ENCODE peak calls at places on chromosome 21, in eight cellular contexts. One of them, this sample, is unnamed.

GRCh38 chr21:28089599-28090421 is 902.9 kb downstream of the LTN1 start:
- DNase-seq in NCI-H345: no peak
- DNase-seq in effector CD4-positive, alpha-beta T cell: no peak
- DNase-seq in osteoblast: no peak
- DNase-seq in AG08396: no peak
- DNase-seq in mucosa of gallbladder: peak
- DNase-seq in activated CD8-positive, alpha-beta memory T cell treated with anti-CD3 and anti-CD28 coated beads for 24 hours: no peak
- DNase-seq in GM04504: no peak
- DNase-seq in this sample: no peak

GRCh38 chr21:46080171-46081021 is 17.5 kb upstream of the COL6A2 start:
- DNase-seq in mucosa of gallbladder: peak
- DNase-seq in activated CD8-positive, alpha-beta memory T cell treated with anti-CD3 and anti-CD28 coated beads for 24 hours: peak
- DNase-seq in osteoblast: peak
- DNase-seq in AG08396: no peak
- DNase-seq in GM04504: no peak
- DNase-seq in effector CD4-positive, alpha-beta T cell: no peak
- DNase-seq in NCI-H345: no peak
- DNase-seq in this sample: no peak

GRCh38 chr21:14058566-14058965 is 152.2 kb downstream of the LIPI start:
- DNase-seq in osteoblast: no peak
- DNase-seq in AG08396: no peak
- DNase-seq in GM04504: no peak
- DNase-seq in activated CD8-positive, alpha-beta memory T cell treated with anti-CD3 and anti-CD28 coated beads for 24 hours: no peak
- DNase-seq in effector CD4-positive, alpha-beta T cell: no peak
- DNase-seq in NCI-H345: no peak
- DNase-seq in mucosa of gallbladder: no peak
- DNase-seq in this sample: no peak

GRCh38 chr21:41831453-41831831 is 47.7 kb downstream of the PRDM15 start:
- DNase-seq in NCI-H345: no peak
- DNase-seq in GM04504: no peak
- DNase-seq in mucosa of gallbladder: no peak
- DNase-seq in osteoblast: no peak
- DNase-seq in activated CD8-positive, alpha-beta memory T cell treated with anti-CD3 and anti-CD28 coated beads for 24 hours: no peak
- DNase-seq in AG08396: no peak
- DNase-seq in effector CD4-positive, alpha-beta T cell: no peak
- DNase-seq in this sample: no peak

GRCh38 chr21:33132054-33132453 is 62.1 kb downstream of the OLIG1 start:
- DNase-seq in GM04504: no peak
- DNase-seq in mucosa of gallbladder: no peak
- DNase-seq in AG08396: no peak
- DNase-seq in effector CD4-positive, alpha-beta T cell: no peak
- DNase-seq in activated CD8-positive, alpha-beta memory T cell treated with anti-CD3 and anti-CD28 coated beads for 24 hours: no peak
- DNase-seq in NCI-H345: no peak
- DNase-seq in osteoblast: no peak
- DNase-seq in this sample: no peak

GRCh38 chr21:15423676-15424445 is 305.9 kb upstream of the USP25 start:
- DNase-seq in mucosa of gallbladder: no peak
- DNase-seq in activated CD8-positive, alpha-beta memory T cell treated with anti-CD3 and anti-CD28 coated beads for 24 hours: no peak
- DNase-seq in GM04504: no peak
- DNase-seq in AG08396: no peak
- DNase-seq in osteoblast: no peak
- DNase-seq in NCI-H345: no peak
- DNase-seq in effector CD4-positive, alpha-beta T cell: no peak
- DNase-seq in this sample: no peak

GRCh38 chr21:46029201-46029924 is 47.8 kb downstream of the COL6A1 start:
- DNase-seq in activated CD8-positive, alpha-beta memory T cell treated with anti-CD3 and anti-CD28 coated beads for 24 hours: no peak
- DNase-seq in mucosa of gallbladder: no peak
- DNase-seq in effector CD4-positive, alpha-beta T cell: no peak
- DNase-seq in GM04504: no peak
- DNase-seq in AG08396: peak
- DNase-seq in osteoblast: peak
- DNase-seq in NCI-H345: no peak
- DNase-seq in this sample: no peak

GRCh38 chr21:43868461-43868860 is 3.4 kb downstream of the AGPAT3 start:
- DNase-seq in mucosa of gallbladder: peak
- DNase-seq in AG08396: no peak
- DNase-seq in GM04504: no peak
- DNase-seq in NCI-H345: no peak
- DNase-seq in effector CD4-positive, alpha-beta T cell: no peak
- DNase-seq in activated CD8-positive, alpha-beta memory T cell treated with anti-CD3 and anti-CD28 coated beads for 24 hours: no peak
- DNase-seq in osteoblast: peak
- DNase-seq in this sample: no peak

GRCh38 chr21:18716578-18717138 is 313.1 kb upstream of the TMPRSS15 start:
- DNase-seq in activated CD8-positive, alpha-beta memory T cell treated with anti-CD3 and anti-CD28 coated beads for 24 hours: no peak
- DNase-seq in effector CD4-positive, alpha-beta T cell: no peak
- DNase-seq in NCI-H345: peak
- DNase-seq in AG08396: no peak
- DNase-seq in GM04504: no peak
- DNase-seq in osteoblast: no peak
- DNase-seq in mucosa of gallbladder: no peak
- DNase-seq in this sample: peak

GRCh38 chr21:39654951-39655350 is 42.2 kb downstream of the B3GALT5 start:
- DNase-seq in effector CD4-positive, alpha-beta T cell: no peak
- DNase-seq in GM04504: no peak
- DNase-seq in AG08396: no peak
- DNase-seq in osteoblast: no peak
- DNase-seq in NCI-H345: no peak
- DNase-seq in activated CD8-positive, alpha-beta memory T cell treated with anti-CD3 and anti-CD28 coated beads for 24 hours: no peak
- DNase-seq in mucosa of gallbladder: no peak
- DNase-seq in this sample: no peak

GRCh38 chr21:24671901-24672300 is 935.4 kb downstream of the MRPL39 start:
- DNase-seq in osteoblast: no peak
- DNase-seq in NCI-H345: no peak
- DNase-seq in mucosa of gallbladder: no peak
- DNase-seq in AG08396: no peak
- DNase-seq in GM04504: no peak
- DNase-seq in effector CD4-positive, alpha-beta T cell: no peak
- DNase-seq in activated CD8-positive, alpha-beta memory T cell treated with anti-CD3 and anti-CD28 coated beads for 24 hours: no peak
- DNase-seq in this sample: no peak

GRCh38 chr21:37531402-37532042 is 164.9 kb downstream of the DYRK1A start:
- DNase-seq in AG08396: no peak
- DNase-seq in osteoblast: peak
- DNase-seq in effector CD4-positive, alpha-beta T cell: no peak
- DNase-seq in mucosa of gallbladder: no peak
- DNase-seq in NCI-H345: no peak
- DNase-seq in GM04504: no peak
- DNase-seq in activated CD8-positive, alpha-beta memory T cell treated with anti-CD3 and anti-CD28 coated beads for 24 hours: no peak
- DNase-seq in this sample: peak

GRCh38 chr21:45333583-45334121 is 46.0 kb upstream of the POFUT2 start:
- DNase-seq in NCI-H345: no peak
- DNase-seq in osteoblast: peak
- DNase-seq in GM04504: no peak
- DNase-seq in AG08396: no peak
- DNase-seq in activated CD8-positive, alpha-beta memory T cell treated with anti-CD3 and anti-CD28 coated beads for 24 hours: no peak
- DNase-seq in mucosa of gallbladder: no peak
- DNase-seq in effector CD4-positive, alpha-beta T cell: no peak
- DNase-seq in this sample: no peak

GRCh38 chr21:38914531-38915385 is 109.0 kb downstream of the ETS2 start:
- DNase-seq in AG08396: peak
- DNase-seq in activated CD8-positive, alpha-beta memory T cell treated with anti-CD3 and anti-CD28 coated beads for 24 hours: no peak
- DNase-seq in mucosa of gallbladder: no peak
- DNase-seq in osteoblast: no peak
- DNase-seq in GM04504: no peak
- DNase-seq in effector CD4-positive, alpha-beta T cell: no peak
- DNase-seq in NCI-H345: peak
- DNase-seq in this sample: peak

GRCh38 chr21:37917612-37918011 is 1.4 kb upstream of the KCNJ6 start:
- DNase-seq in mucosa of gallbladder: no peak
- DNase-seq in activated CD8-positive, alpha-beta memory T cell treated with anti-CD3 and anti-CD28 coated beads for 24 hours: no peak
- DNase-seq in NCI-H345: no peak
- DNase-seq in effector CD4-positive, alpha-beta T cell: no peak
- DNase-seq in osteoblast: peak
- DNase-seq in GM04504: no peak
- DNase-seq in AG08396: peak
- DNase-seq in this sample: no peak

GRCh38 chr21:41601573-41602371 is 93.8 kb upstream of the TMPRSS2 start:
- DNase-seq in GM04504: no peak
- DNase-seq in activated CD8-positive, alpha-beta memory T cell treated with anti-CD3 and anti-CD28 coated beads for 24 hours: no peak
- DNase-seq in NCI-H345: no peak
- DNase-seq in osteoblast: no peak
- DNase-seq in mucosa of gallbladder: no peak
- DNase-seq in effector CD4-positive, alpha-beta T cell: no peak
- DNase-seq in AG08396: no peak
- DNase-seq in this sample: peak

GRCh38 chr21:45308211-45309068 is 20.7 kb upstream of the POFUT2 start:
- DNase-seq in NCI-H345: no peak
- DNase-seq in activated CD8-positive, alpha-beta memory T cell treated with anti-CD3 and anti-CD28 coated beads for 24 hours: no peak
- DNase-seq in osteoblast: peak
- DNase-seq in AG08396: no peak
- DNase-seq in effector CD4-positive, alpha-beta T cell: no peak
- DNase-seq in mucosa of gallbladder: no peak
- DNase-seq in GM04504: no peak
- DNase-seq in this sample: no peak

GRCh38 chr21:41168391-41169257 is 664 bp downstream of the BACE2 start:
- DNase-seq in activated CD8-positive, alpha-beta memory T cell treated with anti-CD3 and anti-CD28 coated beads for 24 hours: no peak
- DNase-seq in mucosa of gallbladder: peak
- DNase-seq in NCI-H345: peak
- DNase-seq in osteoblast: peak
- DNase-seq in AG08396: peak
- DNase-seq in effector CD4-positive, alpha-beta T cell: no peak
- DNase-seq in GM04504: no peak
- DNase-seq in this sample: peak

GRCh38 chr21:26095131-26095530 is 75.4 kb downstream of the APP start:
- DNase-seq in osteoblast: no peak
- DNase-seq in mucosa of gallbladder: no peak
- DNase-seq in AG08396: no peak
- DNase-seq in NCI-H345: no peak
- DNase-seq in GM04504: no peak
- DNase-seq in activated CD8-positive, alpha-beta memory T cell treated with anti-CD3 and anti-CD28 coated beads for 24 hours: no peak
- DNase-seq in effector CD4-positive, alpha-beta T cell: no peak
- DNase-seq in this sample: no peak

GRCh38 chr21:43025636-43026180 is 49.9 kb downstream of the CBS start:
- DNase-seq in mucosa of gallbladder: no peak
- DNase-seq in effector CD4-positive, alpha-beta T cell: no peak
- DNase-seq in GM04504: no peak
- DNase-seq in activated CD8-positive, alpha-beta memory T cell treated with anti-CD3 and anti-CD28 coated beads for 24 hours: no peak
- DNase-seq in NCI-H345: no peak
- DNase-seq in osteoblast: no peak
- DNase-seq in AG08396: peak
- DNase-seq in this sample: no peak

GRCh38 chr21:42565206-42565810 is 51.7 kb downstream of the SLC37A1 start:
- DNase-seq in NCI-H345: no peak
- DNase-seq in effector CD4-positive, alpha-beta T cell: no peak
- DNase-seq in GM04504: no peak
- DNase-seq in activated CD8-positive, alpha-beta memory T cell treated with anti-CD3 and anti-CD28 coated beads for 24 hours: peak
- DNase-seq in osteoblast: peak
- DNase-seq in mucosa of gallbladder: no peak
- DNase-seq in AG08396: no peak
- DNase-seq in this sample: no peak

GRCh38 chr21:45169001-45169400 is 94.6 kb downstream of the ADARB1 start:
- DNase-seq in NCI-H345: no peak
- DNase-seq in mucosa of gallbladder: no peak
- DNase-seq in activated CD8-positive, alpha-beta memory T cell treated with anti-CD3 and anti-CD28 coated beads for 24 hours: peak
- DNase-seq in AG08396: no peak
- DNase-seq in GM04504: no peak
- DNase-seq in osteoblast: no peak
- DNase-seq in effector CD4-positive, alpha-beta T cell: no peak
- DNase-seq in this sample: no peak

GRCh38 chr21:41615613-41616012 is 107.7 kb upstream of the TMPRSS2 start:
- DNase-seq in osteoblast: peak
- DNase-seq in GM04504: peak
- DNase-seq in NCI-H345: no peak
- DNase-seq in activated CD8-positive, alpha-beta memory T cell treated with anti-CD3 and anti-CD28 coated beads for 24 hours: no peak
- DNase-seq in mucosa of gallbladder: no peak
- DNase-seq in effector CD4-positive, alpha-beta T cell: no peak
- DNase-seq in AG08396: peak
- DNase-seq in this sample: no peak

GRCh38 chr21:37341254-37341960 is 25.2 kb upstream of the DYRK1A start:
- DNase-seq in effector CD4-positive, alpha-beta T cell: no peak
- DNase-seq in AG08396: no peak
- DNase-seq in activated CD8-positive, alpha-beta memory T cell treated with anti-CD3 and anti-CD28 coated beads for 24 hours: no peak
- DNase-seq in NCI-H345: no peak
- DNase-seq in GM04504: no peak
- DNase-seq in osteoblast: no peak
- DNase-seq in mucosa of gallbladder: no peak
- DNase-seq in this sample: no peak

GRCh38 chr21:35095859-35096291 is 46.8 kb upstream of the RUNX1 start:
- DNase-seq in effector CD4-positive, alpha-beta T cell: no peak
- DNase-seq in mucosa of gallbladder: no peak
- DNase-seq in osteoblast: no peak
- DNase-seq in NCI-H345: no peak
- DNase-seq in GM04504: peak
- DNase-seq in activated CD8-positive, alpha-beta memory T cell treated with anti-CD3 and anti-CD28 coated beads for 24 hours: no peak
- DNase-seq in AG08396: no peak
- DNase-seq in this sample: no peak

GRCh38 chr21:25368531-25368930 is 238.8 kb downstream of the MRPL39 start:
- DNase-seq in AG08396: no peak
- DNase-seq in GM04504: no peak
- DNase-seq in NCI-H345: no peak
- DNase-seq in osteoblast: no peak
- DNase-seq in mucosa of gallbladder: no peak
- DNase-seq in effector CD4-positive, alpha-beta T cell: no peak
- DNase-seq in activated CD8-positive, alpha-beta memory T cell treated with anti-CD3 and anti-CD28 coated beads for 24 hours: no peak
- DNase-seq in this sample: no peak

GRCh38 chr21:38888956-38889605 is 83.4 kb downstream of the ETS2 start:
- DNase-seq in AG08396: no peak
- DNase-seq in NCI-H345: no peak
- DNase-seq in osteoblast: no peak
- DNase-seq in mucosa of gallbladder: no peak
- DNase-seq in GM04504: no peak
- DNase-seq in effector CD4-positive, alpha-beta T cell: no peak
- DNase-seq in activated CD8-positive, alpha-beta memory T cell treated with anti-CD3 and anti-CD28 coated beads for 24 hours: no peak
- DNase-seq in this sample: no peak

GRCh38 chr21:15943009-15943666 is 213.4 kb downstream of the USP25 start:
- DNase-seq in osteoblast: no peak
- DNase-seq in activated CD8-positive, alpha-beta memory T cell treated with anti-CD3 and anti-CD28 coated beads for 24 hours: no peak
- DNase-seq in mucosa of gallbladder: no peak
- DNase-seq in GM04504: no peak
- DNase-seq in effector CD4-positive, alpha-beta T cell: no peak
- DNase-seq in AG08396: no peak
- DNase-seq in NCI-H345: no peak
- DNase-seq in this sample: no peak

GRCh38 chr21:44006017-44006624 is 6.0 kb upstream of the TRAPPC10 start:
- DNase-seq in mucosa of gallbladder: peak
- DNase-seq in NCI-H345: no peak
- DNase-seq in GM04504: peak
- DNase-seq in effector CD4-positive, alpha-beta T cell: no peak
- DNase-seq in AG08396: peak
- DNase-seq in activated CD8-positive, alpha-beta memory T cell treated with anti-CD3 and anti-CD28 coated beads for 24 hours: no peak
- DNase-seq in osteoblast: peak
- DNase-seq in this sample: no peak

GRCh38 chr21:45367402-45368351 is 37.3 kb upstream of the COL18A1 start:
- DNase-seq in AG08396: no peak
- DNase-seq in effector CD4-positive, alpha-beta T cell: no peak
- DNase-seq in osteoblast: peak
- DNase-seq in mucosa of gallbladder: no peak
- DNase-seq in activated CD8-positive, alpha-beta memory T cell treated with anti-CD3 and anti-CD28 coated beads for 24 hours: no peak
- DNase-seq in NCI-H345: no peak
- DNase-seq in GM04504: no peak
- DNase-seq in this sample: no peak

GRCh38 chr21:34796518-34797201 is 127.9 kb downstream of the CLIC6 start:
- DNase-seq in AG08396: no peak
- DNase-seq in NCI-H345: peak
- DNase-seq in mucosa of gallbladder: no peak
- DNase-seq in GM04504: no peak
- DNase-seq in osteoblast: no peak
- DNase-seq in effector CD4-positive, alpha-beta T cell: no peak
- DNase-seq in activated CD8-positive, alpha-beta memory T cell treated with anti-CD3 and anti-CD28 coated beads for 24 hours: no peak
- DNase-seq in this sample: peak

GRCh38 chr21:24824209-24824608 is 783.1 kb downstream of the MRPL39 start:
- DNase-seq in AG08396: no peak
- DNase-seq in osteoblast: no peak
- DNase-seq in effector CD4-positive, alpha-beta T cell: no peak
- DNase-seq in NCI-H345: no peak
- DNase-seq in mucosa of gallbladder: no peak
- DNase-seq in GM04504: no peak
- DNase-seq in activated CD8-positive, alpha-beta memory T cell treated with anti-CD3 and anti-CD28 coated beads for 24 hours: no peak
- DNase-seq in this sample: no peak

GRCh38 chr21:42089093-42089631 is 18.0 kb downstream of the UMODL1 start:
- DNase-seq in mucosa of gallbladder: no peak
- DNase-seq in activated CD8-positive, alpha-beta memory T cell treated with anti-CD3 and anti-CD28 coated beads for 24 hours: no peak
- DNase-seq in osteoblast: no peak
- DNase-seq in GM04504: no peak
- DNase-seq in effector CD4-positive, alpha-beta T cell: no peak
- DNase-seq in AG08396: no peak
- DNase-seq in NCI-H345: no peak
- DNase-seq in this sample: no peak

GRCh38 chr21:39373634-39374033 is 24.7 kb upstream of the HMGN1 start:
- DNase-seq in GM04504: no peak
- DNase-seq in osteoblast: peak
- DNase-seq in effector CD4-positive, alpha-beta T cell: no peak
- DNase-seq in AG08396: no peak
- DNase-seq in mucosa of gallbladder: no peak
- DNase-seq in NCI-H345: no peak
- DNase-seq in activated CD8-positive, alpha-beta memory T cell treated with anti-CD3 and anti-CD28 coated beads for 24 hours: no peak
- DNase-seq in this sample: peak

This sample was measured in NCI-H1092 treated with DMSO at 0.1 percent for 48 hours.